ENCODE peak calls at places on chromosomes 12 and 14, in ten cellular contexts. S, Z, F, C, K, E, O, D, M and T are unnamed samples.

GRCh38 chr12:63068857-63069442 is 82.1 kb downstream of the AVPR1A start:
- DNase-seq in Z (peak), S (peak), D (peak), C (peak), M (peak), O (peak), F (no peak), E (peak), K (peak), T (no peak)

GRCh38 chr12:7162691-7163114 is 26.8 kb upstream of the PEX5 start:
- DNase-seq in K (peak), F (no peak), C (peak), Z (no peak), M (no peak), D (peak), E (no peak), S (peak), O (peak), T (no peak)

GRCh38 chr12:122975790-122976647 is 975 bp downstream of the OGFOD2 start:
- DNase-seq in Z (no peak), M (no peak), O (peak), K (no peak), C (no peak), D (no peak), S (no peak), F (no peak), E (no peak), T (no peak)

GRCh38 chr12:50401383-50402155 is 884 bp downstream of the LARP4 start:
- DNase-seq in K (peak), D (peak), F (no peak), Z (no peak), O (peak), S (no peak), C (peak), E (peak), M (peak), T (no peak)

GRCh38 chr14:103696466-103697071 is 18.7 kb downstream of the XRCC3 start:
- DNase-seq in D (no peak), S (no peak), M (peak), F (no peak), Z (no peak), C (no peak), O (no peak), E (no peak), K (peak), T (no peak)

GRCh38 chr12:12508612-12509011 is 54.1 kb downstream of the DUSP16 start:
- DNase-seq in Z (no peak), D (no peak), O (peak), E (peak), S (no peak), K (no peak), M (no peak), C (no peak), F (no peak), T (no peak)

GRCh38 chr14:64549805-64550538 is at the start of gene PPP1R36:
- DNase-seq in Z (no peak), M (no peak), F (peak), C (peak), D (no peak), K (no peak), S (peak), E (no peak), O (peak), T (no peak)

GRCh38 chr12:89707992-89708792 is 446 bp downstream of the ATP2B1 start:
- DNase-seq in D (peak), M (no peak), E (peak), Z (no peak), C (peak), O (peak), S (peak), K (peak), F (peak), T (peak)

GRCh38 chr14:88225721-88226120 is 97.3 kb downstream of the KCNK10 start:
- DNase-seq in F (no peak), O (no peak), S (no peak), M (no peak), C (peak), E (no peak), K (no peak), D (no peak), Z (no peak), T (no peak)

GRCh38 chr12:121461048-121461447 is 61.1 kb downstream of the RNF34 start:
- DNase-seq in S (no peak), D (no peak), F (no peak), C (no peak), Z (no peak), E (no peak), M (no peak), O (no peak), K (no peak), T (no peak)

GRCh38 chr14:79304279-79304678 is 907.0 kb downstream of the DIO2 start:
- DNase-seq in D (no peak), E (no peak), S (no peak), C (no peak), M (no peak), K (no peak), O (no peak), Z (no peak), F (no peak), T (no peak)

GRCh38 chr12:25705256-25705655 is 152.2 kb upstream of the LMNTD1 start:
- DNase-seq in F (no peak), D (no peak), M (no peak), S (no peak), E (no peak), Z (no peak), O (no peak), K (no peak), C (no peak), T (no peak)

GRCh38 chr12:14970467-14970866 is 2.4 kb upstream of the PDE6H start:
- DNase-seq in D (no peak), O (no peak), M (no peak), S (no peak), Z (no peak), E (no peak), F (no peak), C (no peak), K (no peak), T (no peak)

GRCh38 chr12:42196728-42197603 is 41.1 kb downstream of the YAF2 start:
- DNase-seq in S (no peak), F (no peak), O (no peak), E (no peak), C (no peak), M (no peak), D (no peak), K (no peak), Z (no peak), T (no peak)

GRCh38 chr14:22882529-22883190 is 362 bp upstream of the REM2 start:
- DNase-seq in E (no peak), F (no peak), Z (no peak), S (peak), M (no peak), O (peak), C (peak), K (peak), D (peak), T (no peak)

GRCh38 chr12:105455250-105455649 is 124.8 kb downstream of the C12orf75 start:
- DNase-seq in S (peak), C (peak), Z (no peak), D (peak), F (no peak), E (no peak), O (no peak), K (no peak), M (no peak), T (no peak)

GRCh38 chr12:82832091-82832490 is 145.4 kb downstream of the TMTC2 start:
- DNase-seq in E (no peak), S (no peak), O (no peak), F (no peak), C (no peak), D (no peak), K (no peak), Z (no peak), M (no peak), T (no peak)

GRCh38 chr14:93941293-93941910 is 14.3 kb downstream of the FAM181A start:
- DNase-seq in K (peak), O (peak), S (peak), F (no peak), M (peak), D (no peak), C (peak), E (peak), Z (peak), T (peak)

GRCh38 chr12:113609692-113610469 is 138.2 kb upstream of the LHX5 start:
- DNase-seq in D (no peak), Z (no peak), S (no peak), O (no peak), F (no peak), C (no peak), E (no peak), K (no peak), M (no peak), T (no peak)

GRCh38 chr12:104720346-104721064 is 237.6 kb downstream of the SLC41A2 start:
- DNase-seq in C (no peak), F (peak), Z (no peak), O (peak), E (no peak), D (no peak), K (peak), M (no peak), S (no peak), T (no peak)

GRCh38 chr12:60847281-60847680 is 1251.5 kb downstream of the SLC16A7 start:
- DNase-seq in M (no peak), Z (no peak), C (no peak), F (no peak), E (no peak), S (no peak), O (no peak), K (no peak), D (no peak), T (no peak)

GRCh38 chr14:23323838-23324454 is 2.7 kb downstream of the PABPN1 start:
- DNase-seq in C (no peak), M (no peak), S (no peak), E (no peak), O (no peak), Z (no peak), K (no peak), D (no peak), F (no peak), T (no peak)